ENCODE peak calls at places on chromosomes 1 and 21, in nine cellular contexts. I is Calu3, X is cardiac fibroblast, V is A549, K is tibial artery, P is fibroblast of mammary gland, R is psoas muscle, F is AG09309, E is neural progenitor cell. C is an unnamed sample.

GRCh38 chr1:42484382-42484781 is 21.3 kb downstream of the CCDC30 start:
- DNase-seq in I (no peak), X (peak), V (no peak), K (no peak), P (peak), R (no peak), F (peak), E (peak), C (no peak)

GRCh38 chr1:184910596-184910995 is 63.7 kb downstream of the NIBAN1 start:
- DNase-seq in I (no peak), X (peak), V (no peak), K (peak), P (peak), R (peak), F (peak), E (peak), C (no peak)

GRCh38 chr1:236534164-236534651 is 10.4 kb downstream of the LGALS8 start:
- DNase-seq in I (no peak), X (peak), V (no peak), K (no peak), P (peak), R (no peak), F (peak), E (no peak), C (no peak)

GRCh38 chr1:31739281-31739853 is 24.8 kb downstream of the ADGRB2 start:
- DNase-seq in I (peak), X (no peak), V (no peak), K (no peak), P (no peak), R (no peak), F (no peak), E (peak), C (no peak)

GRCh38 chr1:206600527-206600926 is 11.7 kb downstream of the EIF2D start:
- DNase-seq in I (no peak), X (no peak), V (no peak), K (no peak), P (no peak), R (no peak), F (no peak), E (no peak), C (no peak)

GRCh38 chr1:92365378-92366044 is 66.7 kb downstream of the RPAP2 start:
- DNase-seq in I (no peak), X (no peak), V (no peak), K (no peak), P (no peak), R (no peak), F (no peak), E (no peak), C (no peak)

GRCh38 chr1:221891708-221892107 is 149.8 kb upstream of the DUSP10 start:
- DNase-seq in I (no peak), X (peak), V (no peak), K (no peak), P (peak), R (no peak), F (no peak), E (no peak), C (no peak)

GRCh38 chr21:34822957-34823356 is 154.2 kb downstream of the CLIC6 start:
- DNase-seq in I (no peak), X (peak), V (no peak), K (no peak), P (peak), R (no peak), F (no peak), E (no peak), C (no peak)

GRCh38 chr1:9207086-9207485 is 27.5 kb upstream of the H6PD start:
- DNase-seq in I (no peak), X (peak), V (no peak), K (no peak), P (peak), R (no peak), F (peak), E (no peak), C (no peak)

GRCh38 chr1:67889940-67890567 is 56.8 kb upstream of the GNG12 start:
- DNase-seq in I (peak), X (peak), V (peak), K (no peak), P (peak), R (no peak), F (peak), E (no peak), C (no peak)

GRCh38 chr1:3068400-3069361 is at the start of gene PRDM16:
- DNase-seq in I (peak), X (peak), V (peak), K (peak), P (peak), R (peak), F (peak), E (peak), C (no peak)

GRCh38 chr1:43463461-43463860 is 9.7 kb upstream of the HYI start:
- DNase-seq in I (no peak), X (no peak), V (no peak), K (no peak), P (no peak), R (no peak), F (no peak), E (no peak), C (no peak)

GRCh38 chr1:2307943-2308342 is 79.8 kb downstream of the SKI start:
- DNase-seq in I (no peak), X (no peak), V (no peak), K (no peak), P (no peak), R (no peak), F (no peak), E (no peak), C (no peak)

GRCh38 chr21:16040601-16041000 is 310.8 kb downstream of the USP25 start:
- DNase-seq in I (no peak), X (peak), V (no peak), K (no peak), P (peak), R (no peak), F (no peak), E (no peak), C (no peak)

GRCh38 chr21:44749759-44750674 is 38.6 kb upstream of the TSPEAR start:
- DNase-seq in I (no peak), X (no peak), V (no peak), K (peak), P (no peak), R (no peak), F (no peak), E (no peak), C (no peak)

GRCh38 chr1:53971718-53972117 is 25.6 kb downstream of the LRRC42 start:
- DNase-seq in I (no peak), X (peak), V (no peak), K (no peak), P (no peak), R (no peak), F (no peak), E (no peak), C (no peak)

GRCh38 chr1:112011231-112011630 is 21.8 kb upstream of the KCND3 start:
- DNase-seq in I (no peak), X (peak), V (no peak), K (no peak), P (peak), R (peak), F (peak), E (no peak), C (no peak)

GRCh38 chr1:32318127-32318869 is 17.7 kb downstream of the MARCKSL1 start:
- DNase-seq in I (no peak), X (no peak), V (no peak), K (no peak), P (no peak), R (no peak), F (no peak), E (no peak), C (no peak)

GRCh38 chr1:206471993-206472392 is 1.7 kb downstream of the IKBKE start:
- DNase-seq in I (no peak), X (no peak), V (no peak), K (no peak), P (no peak), R (no peak), F (no peak), E (no peak), C (no peak)

GRCh38 chr21:45161039-45161945 is 86.9 kb downstream of the ADARB1 start:
- DNase-seq in I (no peak), X (no peak), V (no peak), K (no peak), P (no peak), R (no peak), F (no peak), E (peak), C (no peak)

GRCh38 chr1:226149806-226150205 is 36.7 kb downstream of the ACBD3 start:
- DNase-seq in I (no peak), X (no peak), V (no peak), K (no peak), P (peak), R (no peak), F (no peak), E (no peak), C (no peak)
- TF ChIP-seq CTCF in I (no peak), X (no peak), V (no peak), K (no peak), P (no peak), R (no peak), F (no peak), E (no peak), C (no peak)

GRCh38 chr1:178997428-178997827 is 28.3 kb upstream of the FAM20B start:
- DNase-seq in I (no peak), X (no peak), V (no peak), K (no peak), P (no peak), R (no peak), F (no peak), E (no peak), C (no peak)
- TF ChIP-seq CTCF in I (no peak), X (no peak), V (no peak), K (no peak), P (no peak), R (no peak), F (no peak), E (no peak), C (no peak)

GRCh38 chr1:234997201-234998173 is 131.2 kb downstream of the TOMM20 start:
- DNase-seq in I (peak), X (peak), V (peak), K (peak), P (peak), R (peak), F (peak), E (no peak), C (no peak)
- TF ChIP-seq CTCF in I (no peak), X (no peak), V (no peak), K (no peak), P (no peak), R (no peak), F (no peak), E (no peak), C (no peak)

GRCh38 chr1:69073176-69073575 is 494.5 kb upstream of the LRRC7 start:
- DNase-seq in I (no peak), X (no peak), V (no peak), K (no peak), P (no peak), R (no peak), F (no peak), E (no peak), C (no peak)
- TF ChIP-seq CTCF in I (no peak), X (no peak), V (no peak), K (no peak), P (peak), R (no peak), F (no peak), E (no peak), C (no peak)

DNA sequence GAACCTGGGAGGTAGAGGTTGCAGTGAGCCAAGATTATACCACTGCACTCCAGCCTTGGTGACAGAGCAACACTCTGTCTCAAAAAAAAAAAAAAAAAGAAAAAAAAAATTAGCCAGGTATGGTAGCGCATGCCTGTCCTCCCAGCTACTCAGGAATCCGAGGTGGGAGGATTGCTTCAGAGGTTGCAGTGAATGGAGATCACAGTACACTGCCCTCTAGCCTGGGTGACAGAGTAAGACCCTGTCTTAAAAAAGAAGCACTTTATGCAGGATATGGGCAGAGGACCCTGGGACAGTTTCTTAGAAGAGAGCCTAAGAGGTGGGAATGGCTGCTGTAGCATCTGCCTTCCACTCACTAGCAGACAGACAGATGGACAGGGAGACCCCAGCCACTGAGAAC is 23.0 kb downstream of the IQGAP3 start:
- DNase-seq in I (no peak), X (no peak), V (no peak), K (no peak), P (no peak), R (no peak), F (no peak), E (no peak), C (no peak)
- TF ChIP-seq CTCF in I (no peak), X (no peak), V (no peak), K (no peak), P (no peak), R (no peak), F (no peak), E (no peak), C (no peak)

GRCh38 chr1:13620825-13621224 is 37.2 kb downstream of the PDPN start:
- DNase-seq in I (no peak), X (no peak), V (no peak), K (no peak), P (no peak), R (no peak), F (no peak), E (no peak), C (no peak)
- TF ChIP-seq CTCF in I (no peak), X (no peak), V (no peak), K (no peak), P (no peak), R (no peak), F (no peak), E (no peak), C (no peak)

DNA sequence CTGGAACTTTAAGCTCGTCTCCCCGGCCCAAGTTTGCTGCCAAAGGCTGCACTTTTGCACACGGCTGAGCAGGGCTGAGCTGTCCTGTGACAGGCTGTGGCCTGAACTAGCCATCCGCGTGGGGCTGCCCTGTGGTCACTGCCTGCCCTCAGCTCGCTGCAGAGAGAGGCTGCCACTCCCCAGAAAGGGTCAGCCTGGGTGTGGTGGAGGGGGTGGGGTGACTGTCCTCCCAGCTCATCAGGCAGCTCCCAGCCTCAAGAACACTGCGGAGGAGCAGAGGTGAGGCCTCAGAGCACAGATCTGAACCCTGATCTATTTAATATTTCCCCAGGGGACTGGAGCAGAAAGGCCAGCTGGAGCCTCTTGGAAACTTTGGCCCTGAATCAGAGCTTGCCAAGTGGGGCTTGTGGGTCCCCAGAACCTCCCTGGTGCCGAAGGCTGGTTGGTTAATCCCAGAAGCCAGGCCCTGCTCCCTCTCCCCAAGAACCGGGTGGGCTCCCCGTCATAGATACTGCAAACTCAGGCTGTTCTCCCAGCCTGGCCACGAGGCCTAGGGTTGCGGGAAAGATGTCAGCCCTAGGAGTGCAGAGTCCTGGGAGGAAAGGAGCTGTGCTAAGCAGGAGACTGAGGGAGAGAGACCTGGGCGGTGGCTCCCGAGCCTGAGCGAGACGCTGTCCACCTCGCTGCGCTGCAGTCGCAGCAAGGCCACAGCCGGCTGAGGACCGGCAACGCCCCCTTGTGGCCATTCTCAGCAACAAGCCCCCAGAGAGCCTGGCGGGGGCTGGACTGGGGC is 125.1 kb upstream of the IPO9 start:
- DNase-seq in I (peak), X (peak), V (peak), K (peak), P (peak), R (peak), F (no peak), E (peak), C (peak)
- TF ChIP-seq CTCF in I (peak), X (peak), V (peak), K (peak), P (peak), R (peak), F (peak), E (peak), C (peak)